ENCODE peak calls at places on chromosomes 7 and 10, in five cellular contexts. I is HCT116, C is epithelial cell of esophagus, N is neuronal stem cell, Q is amniotic stem cell. K is an unnamed sample.

GRCh38 chr7:51366930-51367613 is 50.5 kb upstream of the COBL start:
- DNase-seq in I (no peak), C (peak), N (peak), Q (no peak), K (peak)

GRCh38 chr7:52956379-52956915 is 79.0 kb upstream of the POM121L12 start:
- DNase-seq in I (no peak), C (no peak), N (no peak), Q (no peak), K (no peak)

GRCh38 chr10:23439452-23439919 is 611 bp downstream of the OTUD1 start:
- DNase-seq in I (no peak), C (peak), N (peak), Q (peak), K (no peak)

GRCh38 chr10:3737811-3738311 is 47.1 kb downstream of the KLF6 start:
- DNase-seq in I (no peak), C (no peak), N (no peak), Q (no peak), K (no peak)

GRCh38 chr10:3564599-3564998 is 220.4 kb downstream of the KLF6 start:
- DNase-seq in I (no peak), C (no peak), N (no peak), Q (no peak), K (no peak)

GRCh38 chr7:150429699-150430098 is 20.7 kb upstream of the GIMAP8 start:
- DNase-seq in I (no peak), C (no peak), N (no peak), Q (no peak), K (no peak)

GRCh38 chr7:44155191-44156185 is 14.4 kb upstream of the MYL7 start:
- DNase-seq in I (no peak), C (no peak), N (no peak), Q (no peak), K (no peak)

GRCh38 chr7:126700807-126701604 is 551.7 kb downstream of the GRM8 start:
- DNase-seq in I (peak), C (peak), N (peak), Q (no peak), K (peak)

GRCh38 chr7:77386165-77386824 is 29.9 kb downstream of the GSAP start:
- DNase-seq in I (no peak), C (no peak), N (no peak), Q (no peak), K (no peak)

GRCh38 chr10:31770307-31770902 is 158.2 kb downstream of the ARHGAP12 start:
- DNase-seq in I (no peak), C (no peak), N (no peak), Q (no peak), K (no peak)

GRCh38 chr10:48454302-48455054 is 148.0 kb downstream of the MAPK8 start:
- DNase-seq in I (no peak), C (no peak), N (no peak), Q (no peak), K (no peak)

GRCh38 chr7:137626469-137627067 is 220.2 kb downstream of the DGKI start:
- DNase-seq in I (peak), C (peak), N (peak), Q (no peak), K (peak)

K was measured in HTR-8/SVneo.